ENCODE peak calls at places on chromosomes 7 and 10, in seven cellular contexts. One of them, this sample, is unnamed.

GRCh38 chr7:98808751-98809460 is 60.9 kb downstream of the TMEM130 start:
- DNase-seq in cardiac fibroblast: no peak
- DNase-seq in astrocyte: no peak
- DNase-seq in AG04449: no peak
- DNase-seq in tibial nerve: no peak
- DNase-seq in astrocyte of the spinal cord: no peak
- DNase-seq in fibroblast of pulmonary artery: no peak
- DNase-seq in this sample: no peak

GRCh38 chr10:23516530-23516929 is 77.7 kb downstream of the OTUD1 start:
- DNase-seq in cardiac fibroblast: peak
- DNase-seq in astrocyte: peak
- DNase-seq in AG04449: no peak
- DNase-seq in astrocyte of the spinal cord: peak
- DNase-seq in fibroblast of pulmonary artery: peak
- DNase-seq in tibial nerve: no peak
- DNase-seq in this sample: no peak

GRCh38 chr10:51896849-51897248 is 197.5 kb upstream of the CSTF2T start:
- DNase-seq in AG04449: peak
- DNase-seq in astrocyte of the spinal cord: peak
- DNase-seq in cardiac fibroblast: peak
- DNase-seq in fibroblast of pulmonary artery: peak
- DNase-seq in tibial nerve: no peak
- DNase-seq in astrocyte: peak
- DNase-seq in this sample: no peak

GRCh38 chr10:124987788-124988187 is 45.9 kb downstream of the ZRANB1 start:
- DNase-seq in astrocyte: no peak
- DNase-seq in astrocyte of the spinal cord: no peak
- DNase-seq in fibroblast of pulmonary artery: no peak
- DNase-seq in tibial nerve: no peak
- DNase-seq in cardiac fibroblast: no peak
- DNase-seq in AG04449: no peak
- DNase-seq in this sample: no peak

GRCh38 chr10:47040041-47040491 is 128.8 kb downstream of the PTPN20 start:
- DNase-seq in tibial nerve: no peak
- DNase-seq in AG04449: no peak
- DNase-seq in astrocyte: no peak
- DNase-seq in astrocyte of the spinal cord: no peak
- DNase-seq in cardiac fibroblast: no peak
- DNase-seq in fibroblast of pulmonary artery: no peak
- DNase-seq in this sample: no peak

GRCh38 chr7:130480001-130480400 is 11.9 kb upstream of the MEST start:
- DNase-seq in cardiac fibroblast: no peak
- DNase-seq in tibial nerve: no peak
- DNase-seq in astrocyte of the spinal cord: no peak
- DNase-seq in AG04449: no peak
- DNase-seq in astrocyte: no peak
- DNase-seq in fibroblast of pulmonary artery: no peak
- DNase-seq in this sample: no peak

GRCh38 chr10:132975976-132976682 is 33.8 kb upstream of the CFAP46 start:
- DNase-seq in AG04449: no peak
- DNase-seq in fibroblast of pulmonary artery: no peak
- DNase-seq in cardiac fibroblast: no peak
- DNase-seq in astrocyte of the spinal cord: no peak
- DNase-seq in astrocyte: no peak
- DNase-seq in tibial nerve: no peak
- DNase-seq in this sample: no peak

GRCh38 chr7:95126053-95126709 is 198.2 kb downstream of the PON1 start:
- DNase-seq in astrocyte: no peak
- DNase-seq in cardiac fibroblast: no peak
- DNase-seq in tibial nerve: no peak
- DNase-seq in fibroblast of pulmonary artery: no peak
- DNase-seq in astrocyte of the spinal cord: no peak
- DNase-seq in AG04449: no peak
- DNase-seq in this sample: no peak

GRCh38 chr7:114140561-114140960 is 221.8 kb upstream of the PPP1R3A start:
- DNase-seq in tibial nerve: no peak
- DNase-seq in cardiac fibroblast: no peak
- DNase-seq in fibroblast of pulmonary artery: no peak
- DNase-seq in astrocyte of the spinal cord: no peak
- DNase-seq in AG04449: no peak
- DNase-seq in astrocyte: no peak
- DNase-seq in this sample: no peak

GRCh38 chr7:76327610-76328009 is 25.1 kb downstream of the HSPB1 start:
- DNase-seq in fibroblast of pulmonary artery: no peak
- DNase-seq in astrocyte of the spinal cord: no peak
- DNase-seq in cardiac fibroblast: no peak
- DNase-seq in astrocyte: no peak
- DNase-seq in AG04449: no peak
- DNase-seq in tibial nerve: no peak
- DNase-seq in this sample: no peak

GRCh38 chr7:2738110-2738509 is 50.1 kb downstream of the AMZ1 start:
- DNase-seq in astrocyte: no peak
- DNase-seq in tibial nerve: peak
- DNase-seq in astrocyte of the spinal cord: no peak
- DNase-seq in cardiac fibroblast: peak
- DNase-seq in fibroblast of pulmonary artery: peak
- DNase-seq in AG04449: no peak
- DNase-seq in this sample: no peak

GRCh38 chr10:16967866-16968721 is 150.9 kb upstream of the RSU1 start:
- DNase-seq in astrocyte: peak
- DNase-seq in astrocyte of the spinal cord: peak
- DNase-seq in tibial nerve: no peak
- DNase-seq in fibroblast of pulmonary artery: peak
- DNase-seq in cardiac fibroblast: peak
- DNase-seq in AG04449: no peak
- DNase-seq in this sample: no peak

GRCh38 chr7:27183682-27184341 is 1.2 kb downstream of the HOXA11 start:
- DNase-seq in astrocyte of the spinal cord: no peak
- DNase-seq in AG04449: no peak
- DNase-seq in cardiac fibroblast: no peak
- DNase-seq in astrocyte: no peak
- DNase-seq in tibial nerve: no peak
- DNase-seq in fibroblast of pulmonary artery: no peak
- DNase-seq in this sample: no peak

GRCh38 chr7:103446046-103446520 is at the start of gene SLC26A5:
- DNase-seq in AG04449: no peak
- DNase-seq in astrocyte: no peak
- DNase-seq in cardiac fibroblast: no peak
- DNase-seq in astrocyte of the spinal cord: no peak
- DNase-seq in tibial nerve: no peak
- DNase-seq in fibroblast of pulmonary artery: no peak
- DNase-seq in this sample: no peak

GRCh38 chr10:15387021-15387420 is 15.9 kb upstream of the FAM171A1 start:
- DNase-seq in astrocyte of the spinal cord: no peak
- DNase-seq in fibroblast of pulmonary artery: no peak
- DNase-seq in tibial nerve: no peak
- DNase-seq in astrocyte: no peak
- DNase-seq in AG04449: no peak
- DNase-seq in cardiac fibroblast: no peak
- DNase-seq in this sample: no peak

GRCh38 chr7:153948055-153948454 is 104.1 kb upstream of the DPP6 start:
- DNase-seq in fibroblast of pulmonary artery: no peak
- DNase-seq in tibial nerve: no peak
- DNase-seq in AG04449: no peak
- DNase-seq in cardiac fibroblast: no peak
- DNase-seq in astrocyte of the spinal cord: no peak
- DNase-seq in astrocyte: no peak
- DNase-seq in this sample: no peak

GRCh38 chr7:494261-494687 is 25.4 kb downstream of the PDGFA start:
- DNase-seq in tibial nerve: no peak
- DNase-seq in cardiac fibroblast: no peak
- DNase-seq in astrocyte: no peak
- DNase-seq in astrocyte of the spinal cord: no peak
- DNase-seq in fibroblast of pulmonary artery: no peak
- DNase-seq in AG04449: no peak
- DNase-seq in this sample: no peak

GRCh38 chr10:5813091-5813340 is 218 bp downstream of the GDI2 start:
- DNase-seq in astrocyte: no peak
- DNase-seq in cardiac fibroblast: no peak
- DNase-seq in astrocyte of the spinal cord: no peak
- DNase-seq in fibroblast of pulmonary artery: no peak
- DNase-seq in AG04449: no peak
- DNase-seq in tibial nerve: no peak
- DNase-seq in this sample: no peak

GRCh38 chr10:86169506-86170254 is 196.9 kb downstream of the GRID1 start:
- DNase-seq in astrocyte: no peak
- DNase-seq in fibroblast of pulmonary artery: no peak
- DNase-seq in cardiac fibroblast: no peak
- DNase-seq in AG04449: no peak
- DNase-seq in tibial nerve: no peak
- DNase-seq in astrocyte of the spinal cord: no peak
- DNase-seq in this sample: no peak

GRCh38 chr7:27799212-27799611 is 59.2 kb downstream of the TAX1BP1 start:
- DNase-seq in astrocyte of the spinal cord: no peak
- DNase-seq in fibroblast of pulmonary artery: no peak
- DNase-seq in tibial nerve: no peak
- DNase-seq in cardiac fibroblast: no peak
- DNase-seq in astrocyte: no peak
- DNase-seq in AG04449: no peak
- DNase-seq in this sample: no peak

GRCh38 chr10:113133497-113133896 is 183.4 kb downstream of the TCF7L2 start:
- DNase-seq in cardiac fibroblast: peak
- DNase-seq in astrocyte: peak
- DNase-seq in astrocyte of the spinal cord: peak
- DNase-seq in fibroblast of pulmonary artery: peak
- DNase-seq in tibial nerve: no peak
- DNase-seq in AG04449: peak
- DNase-seq in this sample: no peak

GRCh38 chr10:129780158-129780557 is 183.9 kb downstream of the EBF3 start:
- DNase-seq in fibroblast of pulmonary artery: no peak
- DNase-seq in astrocyte: no peak
- DNase-seq in tibial nerve: no peak
- DNase-seq in AG04449: no peak
- DNase-seq in astrocyte of the spinal cord: no peak
- DNase-seq in cardiac fibroblast: no peak
- DNase-seq in this sample: no peak

GRCh38 chr10:120917521-120918250 is 66.5 kb downstream of the WDR11 start:
- DNase-seq in astrocyte of the spinal cord: peak
- DNase-seq in cardiac fibroblast: no peak
- DNase-seq in AG04449: no peak
- DNase-seq in tibial nerve: no peak
- DNase-seq in astrocyte: no peak
- DNase-seq in fibroblast of pulmonary artery: no peak
- DNase-seq in this sample: no peak

GRCh38 chr7:1156782-1157535 is 3.0 kb downstream of the ZFAND2A start:
- DNase-seq in fibroblast of pulmonary artery: no peak
- DNase-seq in tibial nerve: no peak
- DNase-seq in astrocyte of the spinal cord: peak
- DNase-seq in AG04449: no peak
- DNase-seq in cardiac fibroblast: no peak
- DNase-seq in astrocyte: peak
- DNase-seq in this sample: no peak

GRCh38 chr7:116671111-116671510 is 885 bp upstream of the MET start:
- DNase-seq in fibroblast of pulmonary artery: no peak
- DNase-seq in astrocyte: no peak
- DNase-seq in AG04449: no peak
- DNase-seq in tibial nerve: no peak
- DNase-seq in cardiac fibroblast: no peak
- DNase-seq in astrocyte of the spinal cord: no peak
- DNase-seq in this sample: no peak
- H3K4me3 ChIP-seq in fibroblast of pulmonary artery: peak
- H3K4me3 ChIP-seq in astrocyte: no peak
- H3K4me3 ChIP-seq in AG04449: no peak
- H3K4me3 ChIP-seq in tibial nerve: peak
- H3K4me3 ChIP-seq in cardiac fibroblast: peak
- H3K4me3 ChIP-seq in astrocyte of the spinal cord: no peak
- H3K4me3 ChIP-seq in this sample: no peak

DNA sequence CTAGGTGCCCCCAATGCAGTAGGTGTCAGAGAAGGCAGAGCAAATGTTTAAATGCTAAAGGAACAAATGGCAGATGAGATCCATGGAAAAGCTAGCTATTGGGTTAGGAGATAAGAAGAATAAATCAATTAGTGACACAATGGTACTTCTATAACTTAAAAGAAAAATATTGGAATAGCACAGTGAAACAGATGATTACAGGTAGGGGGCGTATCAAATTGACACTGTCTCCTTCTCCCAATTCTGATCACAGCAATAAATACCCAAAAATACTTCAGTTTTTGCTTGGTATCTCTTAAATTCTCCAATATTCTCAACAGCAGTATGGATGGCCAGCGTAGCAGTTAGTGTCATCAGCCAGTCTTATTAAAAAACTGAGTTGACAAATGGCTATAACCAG is 5.2 kb downstream of the FRA10AC1 start:
- DNase-seq in fibroblast of pulmonary artery: no peak
- DNase-seq in astrocyte: no peak
- DNase-seq in AG04449: no peak
- DNase-seq in astrocyte of the spinal cord: no peak
- DNase-seq in cardiac fibroblast: no peak
- DNase-seq in tibial nerve: no peak
- DNase-seq in this sample: no peak
- TF ChIP-seq CTCF in fibroblast of pulmonary artery: peak
- TF ChIP-seq CTCF in astrocyte: no peak
- TF ChIP-seq CTCF in AG04449: no peak
- TF ChIP-seq CTCF in astrocyte of the spinal cord: no peak
- TF ChIP-seq CTCF in cardiac fibroblast: no peak
- TF ChIP-seq CTCF in tibial nerve: no peak
- TF ChIP-seq CTCF in this sample: peak

DNA sequence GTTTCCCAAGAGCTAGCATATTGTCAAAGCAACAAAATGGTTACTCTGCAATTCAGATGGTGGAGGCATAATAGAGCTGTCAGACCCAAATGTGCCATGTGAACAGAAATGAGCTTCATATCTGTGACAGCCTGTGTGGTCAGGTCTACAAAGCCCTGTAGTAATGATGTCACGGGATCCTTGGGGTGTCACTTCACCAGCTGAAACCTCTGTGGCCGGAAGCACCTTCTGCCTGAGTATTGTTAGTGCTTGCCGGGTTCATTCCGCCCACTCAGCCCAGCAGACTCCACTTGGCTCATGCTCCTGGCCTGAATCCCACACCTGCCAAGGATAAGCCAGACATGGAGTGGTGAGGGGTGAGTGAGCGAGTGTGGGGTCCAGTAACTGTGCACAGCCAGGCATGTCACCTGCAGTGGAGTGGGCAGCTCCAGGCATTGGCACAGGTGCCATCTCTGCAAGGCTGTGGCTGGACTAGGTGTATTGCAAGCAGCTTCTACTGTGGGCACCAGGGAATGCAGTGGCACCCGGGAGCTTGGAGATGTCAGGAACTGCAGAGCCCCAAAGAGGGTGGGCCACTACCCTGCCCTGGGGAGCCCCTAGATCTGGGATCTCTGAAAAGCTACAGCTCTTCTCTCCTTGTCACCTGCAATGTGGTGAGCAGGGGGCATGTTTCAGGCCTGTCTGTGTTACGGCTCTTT is 341.9 kb upstream of the CHRM2 start:
- DNase-seq in AG04449: no peak
- DNase-seq in cardiac fibroblast: no peak
- DNase-seq in fibroblast of pulmonary artery: no peak
- DNase-seq in tibial nerve: no peak
- DNase-seq in astrocyte of the spinal cord: no peak
- DNase-seq in astrocyte: peak
- DNase-seq in this sample: no peak
- H3K4me3 ChIP-seq in AG04449: no peak
- H3K4me3 ChIP-seq in cardiac fibroblast: no peak
- H3K4me3 ChIP-seq in fibroblast of pulmonary artery: no peak
- H3K4me3 ChIP-seq in tibial nerve: no peak
- H3K4me3 ChIP-seq in astrocyte of the spinal cord: no peak
- H3K4me3 ChIP-seq in astrocyte: no peak
- H3K4me3 ChIP-seq in this sample: no peak

GRCh38 chr7:101235050-101235449 is 2.6 kb downstream of the CLDN15 start:
- DNase-seq in fibroblast of pulmonary artery: no peak
- DNase-seq in astrocyte: no peak
- DNase-seq in astrocyte of the spinal cord: no peak
- DNase-seq in AG04449: no peak
- DNase-seq in cardiac fibroblast: no peak
- DNase-seq in tibial nerve: no peak
- DNase-seq in this sample: no peak
- TF ChIP-seq CTCF in fibroblast of pulmonary artery: peak
- TF ChIP-seq CTCF in astrocyte: peak
- TF ChIP-seq CTCF in astrocyte of the spinal cord: peak
- TF ChIP-seq CTCF in AG04449: peak
- TF ChIP-seq CTCF in cardiac fibroblast: peak
- TF ChIP-seq CTCF in tibial nerve: no peak
- TF ChIP-seq CTCF in this sample: peak